ENCODE peak calls at places on chromosome 20, in four cellular contexts. One of them, this sample, is unnamed.

GRCh38 chr20:45538209-45538798 is 978 bp downstream of the WFDC6 start:
- DNase-seq in suprapubic skin: no peak
- DNase-seq in astrocyte of the spinal cord: no peak
- DNase-seq in heart right ventricle: no peak
- DNase-seq in this sample: no peak

GRCh38 chr20:29878777-29879442 is 1378.6 kb upstream of the DEFB115 start:
- DNase-seq in suprapubic skin: peak; percentile 86
- DNase-seq in astrocyte of the spinal cord: no peak
- DNase-seq in heart right ventricle: no peak
- DNase-seq in this sample: peak; percentile 81

GRCh38 chr20:11906626-11907480 is 10.8 kb upstream of the BTBD3 start:
- DNase-seq in suprapubic skin: no peak
- DNase-seq in astrocyte of the spinal cord: peak; percentile 30
- DNase-seq in heart right ventricle: no peak
- DNase-seq in this sample: no peak

GRCh38 chr20:6122111-6122872 is 538 bp downstream of the FERMT1 start:
- DNase-seq in suprapubic skin: no peak
- DNase-seq in astrocyte of the spinal cord: peak; percentile 26
- DNase-seq in heart right ventricle: no peak
- DNase-seq in this sample: no peak

GRCh38 chr20:29873946-29874345 is 1383.5 kb upstream of the DEFB115 start:
- DNase-seq in suprapubic skin: peak; percentile 93
- DNase-seq in astrocyte of the spinal cord: peak; percentile 70
- DNase-seq in heart right ventricle: no peak
- DNase-seq in this sample: peak; percentile 79

GRCh38 chr20:3158968-3159431 is 665 bp downstream of the FASTKD5 start:
- DNase-seq in suprapubic skin: no peak
- DNase-seq in astrocyte of the spinal cord: no peak
- DNase-seq in heart right ventricle: no peak
- DNase-seq in this sample: no peak

GRCh38 chr20:46970937-46971630 is 76.4 kb downstream of the EYA2 start:
- DNase-seq in suprapubic skin: no peak
- DNase-seq in astrocyte of the spinal cord: peak; percentile 81
- DNase-seq in heart right ventricle: no peak
- DNase-seq in this sample: no peak

GRCh38 chr20:23214903-23215302 is 128.8 kb upstream of the CD93 start:
- DNase-seq in suprapubic skin: no peak
- DNase-seq in astrocyte of the spinal cord: peak; percentile 21
- DNase-seq in heart right ventricle: no peak
- DNase-seq in this sample: no peak

GRCh38 chr20:16491277-16491912 is 81.9 kb downstream of the KIF16B start:
- DNase-seq in suprapubic skin: no peak
- DNase-seq in astrocyte of the spinal cord: no peak
- DNase-seq in heart right ventricle: no peak
- DNase-seq in this sample: no peak

GRCh38 chr20:15834857-15835256 is 738.4 kb downstream of the KIF16B start:
- DNase-seq in suprapubic skin: no peak
- DNase-seq in astrocyte of the spinal cord: no peak
- DNase-seq in heart right ventricle: no peak
- DNase-seq in this sample: no peak

GRCh38 chr20:1830240-1830639 is 65.0 kb upstream of the SIRPA start:
- DNase-seq in suprapubic skin: no peak
- DNase-seq in astrocyte of the spinal cord: peak; percentile 93
- DNase-seq in heart right ventricle: peak; percentile 82
- DNase-seq in this sample: no peak

GRCh38 chr20:740162-740561 is 28.1 kb downstream of the SLC52A3 start:
- DNase-seq in suprapubic skin: no peak
- DNase-seq in astrocyte of the spinal cord: no peak
- DNase-seq in heart right ventricle: no peak
- DNase-seq in this sample: no peak

GRCh38 chr20:52494244-52494643 is 302.7 kb upstream of the ZFP64 start:
- DNase-seq in suprapubic skin: no peak
- DNase-seq in astrocyte of the spinal cord: peak; percentile 87
- DNase-seq in heart right ventricle: no peak
- DNase-seq in this sample: no peak

GRCh38 chr20:10802201-10802600 is 128.4 kb upstream of the JAG1 start:
- DNase-seq in suprapubic skin: no peak
- DNase-seq in astrocyte of the spinal cord: peak; percentile 23
- DNase-seq in heart right ventricle: no peak
- DNase-seq in this sample: no peak

GRCh38 chr20:36050436-36051317 is 82.3 kb downstream of the CNBD2 start:
- DNase-seq in suprapubic skin: peak; percentile 97
- DNase-seq in astrocyte of the spinal cord: peak; percentile 85
- DNase-seq in heart right ventricle: peak; percentile 91
- DNase-seq in this sample: peak; percentile 90

GRCh38 chr20:22974354-22974753 is 60.8 kb upstream of the SSTR4 start:
- DNase-seq in suprapubic skin: no peak
- DNase-seq in astrocyte of the spinal cord: no peak
- DNase-seq in heart right ventricle: no peak
- DNase-seq in this sample: no peak

GRCh38 chr20:10064611-10065010 is 29.8 kb downstream of the ANKEF1 start:
- DNase-seq in suprapubic skin: no peak
- DNase-seq in astrocyte of the spinal cord: peak; percentile 4
- DNase-seq in heart right ventricle: no peak
- DNase-seq in this sample: no peak

GRCh38 chr20:21104921-21105320 is 1.2 kb downstream of the LINC00237 start:
- DNase-seq in suprapubic skin: no peak
- DNase-seq in astrocyte of the spinal cord: no peak
- DNase-seq in heart right ventricle: no peak
- DNase-seq in this sample: no peak

GRCh38 chr20:2387580-2387979 is 6.9 kb downstream of the TGM6 start:
- DNase-seq in suprapubic skin: no peak
- DNase-seq in astrocyte of the spinal cord: no peak
- DNase-seq in heart right ventricle: no peak
- DNase-seq in this sample: peak; percentile 36

GRCh38 chr20:35719717-35720116 is 20.5 kb downstream of the ROMO1 start:
- DNase-seq in suprapubic skin: no peak
- DNase-seq in astrocyte of the spinal cord: no peak
- DNase-seq in heart right ventricle: no peak
- DNase-seq in this sample: no peak

GRCh38 chr20:15036938-15037337 is 699.5 kb upstream of the FLRT3 start:
- DNase-seq in suprapubic skin: no peak
- DNase-seq in astrocyte of the spinal cord: no peak
- DNase-seq in heart right ventricle: no peak
- DNase-seq in this sample: no peak

GRCh38 chr20:49306903-49307336 is 29.1 kb upstream of the ZNFX1 start:
- DNase-seq in suprapubic skin: no peak
- DNase-seq in astrocyte of the spinal cord: no peak
- DNase-seq in heart right ventricle: no peak
- DNase-seq in this sample: no peak

GRCh38 chr20:50487397-50487796 is 22.8 kb upstream of the PTPN1 start:
- DNase-seq in suprapubic skin: no peak
- DNase-seq in astrocyte of the spinal cord: no peak
- DNase-seq in heart right ventricle: no peak
- DNase-seq in this sample: no peak

GRCh38 chr20:63544958-63545516 is 2.5 kb downstream of the SRMS start:
- DNase-seq in suprapubic skin: no peak
- DNase-seq in astrocyte of the spinal cord: no peak
- DNase-seq in heart right ventricle: no peak
- DNase-seq in this sample: no peak

GRCh38 chr20:22861231-22861980 is 173.7 kb upstream of the SSTR4 start:
- DNase-seq in suprapubic skin: no peak
- DNase-seq in astrocyte of the spinal cord: no peak
- DNase-seq in heart right ventricle: no peak
- DNase-seq in this sample: no peak

GRCh38 chr20:9200620-9201019 is 131.7 kb downstream of the PLCB4 start:
- DNase-seq in suprapubic skin: no peak
- DNase-seq in astrocyte of the spinal cord: peak; percentile 40
- DNase-seq in heart right ventricle: no peak
- DNase-seq in this sample: no peak

GRCh38 chr20:17316316-17317038 is 89.6 kb downstream of the PCSK2 start:
- DNase-seq in suprapubic skin: no peak
- DNase-seq in astrocyte of the spinal cord: no peak
- DNase-seq in heart right ventricle: no peak
- DNase-seq in this sample: no peak

GRCh38 chr20:52379723-52380336 is 188.3 kb upstream of the ZFP64 start:
- DNase-seq in suprapubic skin: no peak
- DNase-seq in astrocyte of the spinal cord: peak; percentile 3
- DNase-seq in heart right ventricle: peak; percentile 15
- DNase-seq in this sample: no peak

GRCh38 chr20:50427740-50428462 is 82.3 kb upstream of the PTPN1 start:
- DNase-seq in suprapubic skin: no peak
- DNase-seq in astrocyte of the spinal cord: no peak
- DNase-seq in heart right ventricle: no peak
- DNase-seq in this sample: no peak

GRCh38 chr20:1215386-1216170 is 10.3 kb upstream of the RAD21L1 start:
- DNase-seq in suprapubic skin: no peak
- DNase-seq in astrocyte of the spinal cord: no peak
- DNase-seq in heart right ventricle: no peak
- DNase-seq in this sample: no peak

GRCh38 chr20:17650816-17651760 is 31.0 kb downstream of the RRBP1 start:
- DNase-seq in suprapubic skin: no peak
- DNase-seq in astrocyte of the spinal cord: no peak
- DNase-seq in heart right ventricle: no peak
- DNase-seq in this sample: no peak

GRCh38 chr20:48750941-48751620 is 76.7 kb downstream of the PREX1 start:
- DNase-seq in suprapubic skin: no peak
- DNase-seq in astrocyte of the spinal cord: peak; percentile 14
- DNase-seq in heart right ventricle: peak; percentile 73
- DNase-seq in this sample: no peak

GRCh38 chr20:49490689-49491088 is 8.2 kb upstream of the KCNB1 start:
- DNase-seq in suprapubic skin: no peak
- DNase-seq in astrocyte of the spinal cord: no peak
- DNase-seq in heart right ventricle: no peak
- DNase-seq in this sample: no peak

GRCh38 chr20:2332711-2333110 is 36.9 kb downstream of the TGM3 start:
- DNase-seq in suprapubic skin: peak; percentile 7
- DNase-seq in astrocyte of the spinal cord: no peak
- DNase-seq in heart right ventricle: no peak
- DNase-seq in this sample: peak; percentile 31

GRCh38 chr20:46111028-46111835 is 6.9 kb upstream of the CD40 start:
- DNase-seq in suprapubic skin: no peak
- DNase-seq in astrocyte of the spinal cord: no peak
- DNase-seq in heart right ventricle: peak; percentile 42
- DNase-seq in this sample: peak; percentile 60

DNA sequence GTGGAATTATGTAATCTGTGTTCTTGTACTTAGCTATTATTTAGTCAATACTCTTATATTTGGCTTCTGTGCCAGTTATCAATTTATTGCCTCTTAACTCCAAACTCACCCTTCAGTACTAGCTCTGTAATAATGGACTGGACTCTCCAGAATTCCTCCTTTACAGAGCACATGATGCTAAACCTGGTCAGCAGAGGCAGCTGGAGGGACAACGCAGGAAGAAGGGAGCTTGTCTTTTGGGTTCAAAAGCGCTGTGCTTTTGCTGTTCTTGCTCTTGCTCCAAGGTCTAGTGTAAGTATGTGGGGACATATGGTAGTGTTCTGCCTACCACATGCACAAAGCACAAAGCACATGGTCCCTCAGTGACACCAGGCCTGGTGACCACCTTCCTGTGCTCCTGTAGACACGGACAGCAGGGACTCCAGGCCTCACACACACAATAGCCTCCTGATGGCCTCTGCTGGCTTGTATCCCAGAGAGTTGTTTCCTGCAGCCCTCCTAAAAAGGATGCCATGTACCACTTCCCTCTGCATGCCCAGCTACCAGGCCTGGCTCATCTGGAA is 46.1 kb downstream of the CHD6 start:
- DNase-seq in suprapubic skin: no peak
- DNase-seq in astrocyte of the spinal cord: no peak
- DNase-seq in heart right ventricle: no peak
- DNase-seq in this sample: no peak
- TF ChIP-seq CTCF in suprapubic skin: no peak
- TF ChIP-seq CTCF in astrocyte of the spinal cord: peak; percentile 21
- TF ChIP-seq CTCF in heart right ventricle: no peak
- TF ChIP-seq CTCF in this sample: no peak

GRCh38 chr20:43916073-43916874 is 1.6 kb downstream of the TOX2 start:
- DNase-seq in suprapubic skin: no peak
- DNase-seq in astrocyte of the spinal cord: peak; percentile 25
- DNase-seq in heart right ventricle: no peak
- DNase-seq in this sample: no peak

GRCh38 chr20:43914286-43914685 is 366 bp upstream of the TOX2 start:
- DNase-seq in suprapubic skin: no peak
- DNase-seq in astrocyte of the spinal cord: no peak
- DNase-seq in heart right ventricle: no peak
- DNase-seq in this sample: no peak

GRCh38 chr20:43913291-43914025 is 1.2 kb upstream of the TOX2 start:
- DNase-seq in suprapubic skin: no peak
- DNase-seq in astrocyte of the spinal cord: no peak
- DNase-seq in heart right ventricle: no peak
- DNase-seq in this sample: no peak

GRCh38 chr20:43915209-43916072 is 789 bp downstream of the TOX2 start:
- DNase-seq in suprapubic skin: no peak
- DNase-seq in astrocyte of the spinal cord: peak; percentile 18
- DNase-seq in heart right ventricle: no peak
- DNase-seq in this sample: no peak

GRCh38 chr20:43914697-43915208 is at the start of gene TOX2:
- DNase-seq in suprapubic skin: no peak
- DNase-seq in astrocyte of the spinal cord: no peak
- DNase-seq in heart right ventricle: no peak
- DNase-seq in this sample: no peak
- TF ChIP-seq CTCF in suprapubic skin: no peak
- TF ChIP-seq CTCF in astrocyte of the spinal cord: no peak
- TF ChIP-seq CTCF in heart right ventricle: no peak
- TF ChIP-seq CTCF in this sample: no peak

DNA sequence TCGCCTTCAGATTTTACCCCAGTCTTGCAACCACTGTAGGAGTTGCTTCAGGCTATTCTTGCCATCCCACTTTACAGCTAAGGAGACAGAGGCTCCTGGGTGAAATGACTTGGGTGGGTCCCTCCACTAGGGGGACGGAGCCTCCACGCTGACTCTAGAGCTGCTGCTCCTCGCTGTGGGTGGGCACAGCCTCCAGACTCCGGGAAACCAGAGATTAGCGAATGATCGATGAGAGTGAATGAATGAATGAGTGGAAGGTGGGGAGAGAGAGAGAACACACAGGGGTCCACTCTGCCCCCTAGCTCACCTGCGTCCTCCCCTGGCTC is 10.4 kb downstream of the ZBP1 start:
- DNase-seq in suprapubic skin: no peak
- DNase-seq in astrocyte of the spinal cord: no peak
- DNase-seq in heart right ventricle: no peak
- DNase-seq in this sample: no peak
- TF ChIP-seq CTCF in suprapubic skin: no peak
- TF ChIP-seq CTCF in astrocyte of the spinal cord: peak; percentile 11
- TF ChIP-seq CTCF in heart right ventricle: no peak
- TF ChIP-seq CTCF in this sample: no peak

GRCh38 chr20:34704177-34705007 is at the start of gene TP53INP2:
- DNase-seq in suprapubic skin: peak; percentile 99
- DNase-seq in astrocyte of the spinal cord: peak; percentile 90
- DNase-seq in heart right ventricle: peak; percentile 96
- DNase-seq in this sample: peak; percentile 96

GRCh38 chr20:34706912-34707784 is 3.0 kb downstream of the TP53INP2 start:
- DNase-seq in suprapubic skin: no peak
- DNase-seq in astrocyte of the spinal cord: no peak
- DNase-seq in heart right ventricle: no peak
- DNase-seq in this sample: no peak

GRCh38 chr20:34706022-34706875 is 2.1 kb downstream of the TP53INP2 start:
- DNase-seq in suprapubic skin: no peak
- DNase-seq in astrocyte of the spinal cord: no peak
- DNase-seq in heart right ventricle: no peak
- DNase-seq in this sample: no peak

GRCh38 chr20:34705008-34705382 is 851 bp downstream of the TP53INP2 start:
- DNase-seq in suprapubic skin: no peak
- DNase-seq in astrocyte of the spinal cord: no peak
- DNase-seq in heart right ventricle: no peak
- DNase-seq in this sample: no peak

GRCh38 chr20:34705383-34706021 is 1.4 kb downstream of the TP53INP2 start:
- DNase-seq in suprapubic skin: no peak
- DNase-seq in astrocyte of the spinal cord: no peak
- DNase-seq in heart right ventricle: peak; percentile 60
- DNase-seq in this sample: no peak
- TF ChIP-seq CTCF in suprapubic skin: no peak
- TF ChIP-seq CTCF in astrocyte of the spinal cord: no peak
- TF ChIP-seq CTCF in heart right ventricle: no peak
- TF ChIP-seq CTCF in this sample: no peak

This sample was measured in coronary artery.